ENCODE peak calls at places on chromosomes 4 and X, in five cellular contexts. B, G, A, C and F are unnamed samples.

GRCh38 chrX:69503835-69504625 is at the start of gene NALF2:
- DNase-seq in B (peak; percentile 74), G (peak; percentile 16), A (no peak), C (peak; percentile 63), F (peak; percentile 54)

GRCh38 chr4:140144937-140145336 is 9.0 kb downstream of the MAML3 start:
- DNase-seq in B (no peak), C (no peak), A (no peak), G (no peak), F (no peak)

GRCh38 chr4:45399116-45399515 is 672.8 kb upstream of the GNPDA2 start:
- DNase-seq in A (no peak), G (no peak), C (no peak), B (no peak), F (no peak)

GRCh38 chrX:1144293-1144692 is 68.2 kb downstream of the CRLF2 start:
- DNase-seq in A (no peak), B (no peak), G (no peak), C (no peak), F (no peak)

GRCh38 chr4:101306225-101306624 is 41.1 kb downstream of the PPP3CA start:
- DNase-seq in C (no peak), B (peak; percentile 12), G (no peak), A (no peak), F (no peak)

GRCh38 chrX:40146471-40147398 is 49.0 kb upstream of the BCOR start:
- DNase-seq in C (peak; percentile 73), G (peak; percentile 2), B (peak; percentile 47), A (peak; percentile 17), F (no peak)

GRCh38 chr4:53130896-53131561 is 234.8 kb downstream of the SCFD2 start:
- DNase-seq in B (no peak), G (no peak), C (no peak), A (no peak), F (no peak)

GRCh38 chr4:73308286-73308685 is 49.7 kb upstream of the ANKRD17 start:
- DNase-seq in B (peak; percentile 21), C (no peak), G (no peak), A (peak; percentile 21), F (no peak)

GRCh38 chr4:96352051-96352517 is 512.2 kb downstream of the PDHA2 start:
- DNase-seq in G (no peak), C (no peak), A (no peak), B (peak; percentile 52), F (no peak)

GRCh38 chrX:41276661-41277506 is 57.1 kb upstream of the DDX3X start:
- DNase-seq in A (no peak), C (no peak), G (no peak), B (no peak), F (no peak)

GRCh38 chrX:51484616-51485015 is 11.8 kb downstream of the NUDT11 start:
- DNase-seq in A (no peak), G (no peak), B (no peak), C (no peak), F (no peak)

GRCh38 chrX:31178064-31178768 is 106.4 kb upstream of the FTHL17 start:
- DNase-seq in B (no peak), G (no peak), C (no peak), A (no peak), F (no peak)

GRCh38 chr4:77220841-77221613 is 64.0 kb downstream of the CCNG2 start:
- DNase-seq in B (no peak), A (no peak), G (no peak), C (no peak), F (no peak)